ENCODE peak calls at places on chromosomes 16 and 17, in five cellular contexts. P is NCI-H1105 treated with DMSO at 0.1 percent for 48 hours, U is smooth muscle cell of the brain vasculature, I is aorta, F is RWPE1. M is an unnamed sample.

GRCh38 chr17:9024497-9024896 is 3.2 kb downstream of the NTN1 start:
- DNase-seq in P (no peak), U (no peak), I (no peak), F (no peak), M (no peak)

GRCh38 chr16:88484505-88485365 is 31.7 kb downstream of the ZFPM1 start:
- DNase-seq in P (no peak), U (no peak), I (no peak), F (no peak), M (no peak)

GRCh38 chr16:31718998-31719397 is 154.6 kb upstream of the ZNF267 start:
- DNase-seq in P (no peak), U (no peak), I (no peak), F (no peak), M (no peak)

GRCh38 chr16:13021996-13022395 is 120.6 kb downstream of the SHISA9 start:
- DNase-seq in P (no peak), U (no peak), I (no peak), F (no peak), M (peak; percentile 25)

GRCh38 chr17:2191227-2191626 is 112.4 kb downstream of the SMG6 start:
- DNase-seq in P (no peak), U (no peak), I (no peak), F (no peak), M (no peak)

GRCh38 chr17:49523706-49524472 is 28.8 kb downstream of the NGFR start:
- DNase-seq in P (peak; percentile 12), U (no peak), I (peak; percentile 73), F (peak; percentile 98), M (peak; percentile 96)

GRCh38 chr17:49016775-49017463 is 19.7 kb downstream of the IGF2BP1 start:
- DNase-seq in P (peak; percentile 66), U (no peak), I (peak; percentile 87), F (peak; percentile 94), M (peak; percentile 73)

GRCh38 chr16:17397499-17397891 is 73.3 kb downstream of the XYLT1 start:
- DNase-seq in P (peak; percentile 74), U (no peak), I (no peak), F (no peak), M (no peak)

GRCh38 chr16:49832177-49832576 is 23.7 kb downstream of the ZNF423 start:
- DNase-seq in P (no peak), U (no peak), I (no peak), F (no peak), M (no peak)

GRCh38 chr16:84236671-84237070 is 3.1 kb downstream of the KCNG4 start:
- DNase-seq in P (no peak), U (no peak), I (no peak), F (no peak), M (no peak)

GRCh38 chr16:81625544-81626152 is 153.4 kb upstream of the PLCG2 start:
- DNase-seq in P (no peak), U (no peak), I (peak; percentile 88), F (peak; percentile 44), M (peak; percentile 75)

GRCh38 chr16:85912271-85912974 is 13.5 kb downstream of the IRF8 start:
- DNase-seq in P (no peak), U (no peak), I (peak; percentile 59), F (no peak), M (no peak)

GRCh38 chr17:78438271-78438691 is 59.8 kb downstream of the PGS1 start:
- DNase-seq in P (no peak), U (no peak), I (no peak), F (no peak), M (no peak)

GRCh38 chr17:72571813-72572396 is 451.1 kb downstream of the SOX9 start:
- DNase-seq in P (no peak), U (no peak), I (no peak), F (no peak), M (no peak)

GRCh38 chr17:71959129-71959528 is 161.7 kb upstream of the SOX9 start:
- DNase-seq in P (peak; percentile 0), U (no peak), I (no peak), F (peak; percentile 9), M (peak; percentile 48)

GRCh38 chr16:9969580-9969979 is 212.6 kb downstream of the GRIN2A start:
- DNase-seq in P (no peak), U (no peak), I (no peak), F (no peak), M (no peak)

GRCh38 chr17:19762515-19762961 is 14.4 kb upstream of the ALDH3A1 start:
- DNase-seq in P (peak; percentile 41), U (no peak), I (peak; percentile 95), F (peak; percentile 52), M (peak; percentile 64)

GRCh38 chr17:50943575-50943933 is 77.4 kb upstream of the TOB1 start:
- DNase-seq in P (no peak), U (no peak), I (peak; percentile 52), F (no peak), M (no peak)

GRCh38 chr16:4510747-4511426 is 27.7 kb downstream of the CDIP1 start:
- DNase-seq in P (no peak), U (no peak), I (peak; percentile 59), F (no peak), M (no peak)

GRCh38 chr16:68792465-68793324 is 50.6 kb upstream of the TANGO6 start:
- DNase-seq in P (no peak), U (no peak), I (no peak), F (no peak), M (peak; percentile 46)

GRCh38 chr16:62829615-62830014 is 793.4 kb upstream of the CDH8 start:
- DNase-seq in P (no peak), U (no peak), I (no peak), F (no peak), M (no peak)